ENCODE peak calls at places on chromosomes 12 and 14, in seven cellular contexts. U, Q, G, Z, L, B and M are unnamed samples.
A peak's percentile ranks its signal among the peaks of the same experiment; 100 is the strongest.

GRCh38 chr14:82070753-82071152 is 537.1 kb upstream of the SEL1L start:
- DNase-seq in B (no peak), G (no peak), L (no peak), U (no peak), Z (no peak), Q (no peak), M (no peak)

GRCh38 chr12:7188557-7189397 is 709 bp upstream of the PEX5 start:
- DNase-seq in B (peak; percentile 44), L (peak; percentile 50), U (peak; percentile 69), Z (peak; percentile 61), Q (peak; percentile 60), G (peak; percentile 81), M (peak; percentile 12)

GRCh38 chr12:25701290-25701689 is 148.2 kb upstream of the LMNTD1 start:
- DNase-seq in L (no peak), U (no peak), Q (peak; percentile 1), B (no peak), Z (peak; percentile 80), G (no peak), M (no peak)

GRCh38 chr12:119786539-119786938 is 90.6 kb downstream of the CIT start:
- DNase-seq in B (no peak), G (no peak), Q (no peak), Z (no peak), U (no peak), L (no peak), M (no peak)

GRCh38 chr12:121009744-121010143 is 6.5 kb downstream of the C12orf43 start:
- DNase-seq in B (peak; percentile 63), G (peak; percentile 67), U (no peak), Q (peak; percentile 54), Z (peak; percentile 69), L (no peak), M (no peak)

GRCh38 chr14:53217283-53217994 is 64.3 kb upstream of the DDHD1 start:
- DNase-seq in B (peak; percentile 71), L (peak; percentile 46), U (no peak), G (peak; percentile 85), Q (peak; percentile 59), Z (peak; percentile 71), M (no peak)

GRCh38 chr14:103243764-103244737 is 90.0 kb upstream of the EIF5 start:
- DNase-seq in Z (no peak), G (no peak), Q (no peak), U (no peak), L (no peak), B (no peak), M (no peak)

GRCh38 chr14:67396381-67396965 is 15.5 kb downstream of the PLEK2 start:
- DNase-seq in B (no peak), U (no peak), Z (no peak), L (no peak), G (peak; percentile 14), Q (no peak), M (no peak)

GRCh38 chr12:9331218-9331626 is 123.0 kb upstream of the PZP start:
- DNase-seq in B (peak; percentile 33), L (peak; percentile 60), Q (peak; percentile 21), U (peak; percentile 60), Z (peak; percentile 59), G (peak; percentile 64), M (no peak)

GRCh38 chr14:29681308-29681707 is 246.3 kb downstream of the PRKD1 start:
- DNase-seq in Z (peak; percentile 19), B (no peak), U (no peak), Q (no peak), L (no peak), G (no peak), M (no peak)

GRCh38 chr12:43896496-43896895 is 60.6 kb downstream of the TMEM117 start:
- DNase-seq in G (no peak), B (no peak), L (no peak), Z (no peak), Q (no peak), U (no peak), M (no peak)

GRCh38 chr12:22687677-22688076 is 62.7 kb downstream of the ETNK1 start:
- DNase-seq in U (no peak), G (no peak), Z (peak; percentile 39), B (no peak), L (no peak), Q (no peak), M (no peak)

GRCh38 chr12:108129017-108129812 is at the start of gene WSCD2:
- DNase-seq in U (peak; percentile 55), G (peak; percentile 84), Q (peak; percentile 32), B (peak; percentile 5), L (no peak), Z (peak; percentile 30), M (no peak)

GRCh38 chr12:84913151-84913550 is 552 bp upstream of the SLC6A15 start:
- DNase-seq in Z (no peak), U (no peak), Q (no peak), B (no peak), G (peak; percentile 23), L (no peak), M (no peak)

GRCh38 chr14:21990116-21990515 is 316.5 kb upstream of the OR4E1 start:
- DNase-seq in Z (peak; percentile 50), L (no peak), Q (no peak), U (no peak), B (no peak), G (peak; percentile 28), M (no peak)

GRCh38 chr12:32116897-32117296 is 10.2 kb downstream of the BICD1 start:
- DNase-seq in U (no peak), B (no peak), Z (peak; percentile 51), G (no peak), Q (no peak), L (no peak), M (peak; percentile 12)

GRCh38 chr12:131703161-131703560 is 7.7 kb upstream of the SFSWAP start:
- DNase-seq in Z (no peak), Q (no peak), L (no peak), U (no peak), G (no peak), B (no peak), M (no peak)

GRCh38 chr14:104793703-104793959 is 1.9 kb downstream of the AKT1 start:
- DNase-seq in Q (no peak), U (no peak), B (no peak), L (no peak), G (no peak), Z (no peak), M (no peak)

GRCh38 chr12:22310276-22310675 is 24.2 kb downstream of the ST8SIA1 start:
- DNase-seq in L (no peak), G (peak; percentile 23), B (no peak), Q (no peak), U (no peak), Z (no peak), M (no peak)

GRCh38 chr14:95559203-95559602 is 24.4 kb downstream of the GLRX5 start:
- DNase-seq in Q (no peak), U (no peak), G (no peak), L (no peak), B (peak; percentile 62), Z (no peak), M (no peak)

GRCh38 chr14:36512585-36513003 is 7.4 kb downstream of the NKX2-1 start:
- DNase-seq in U (no peak), Q (no peak), B (no peak), G (no peak), L (no peak), Z (no peak), M (no peak)

GRCh38 chr12:74794522-74794921 is 256.9 kb downstream of the ATXN7L3B start:
- DNase-seq in Q (no peak), L (no peak), G (no peak), B (no peak), U (no peak), Z (peak; percentile 47), M (no peak)

GRCh38 chr14:62655161-62655560 is 390.1 kb downstream of the KCNH5 start:
- DNase-seq in U (no peak), G (no peak), L (no peak), Q (no peak), Z (no peak), B (no peak), M (no peak)

DNA sequence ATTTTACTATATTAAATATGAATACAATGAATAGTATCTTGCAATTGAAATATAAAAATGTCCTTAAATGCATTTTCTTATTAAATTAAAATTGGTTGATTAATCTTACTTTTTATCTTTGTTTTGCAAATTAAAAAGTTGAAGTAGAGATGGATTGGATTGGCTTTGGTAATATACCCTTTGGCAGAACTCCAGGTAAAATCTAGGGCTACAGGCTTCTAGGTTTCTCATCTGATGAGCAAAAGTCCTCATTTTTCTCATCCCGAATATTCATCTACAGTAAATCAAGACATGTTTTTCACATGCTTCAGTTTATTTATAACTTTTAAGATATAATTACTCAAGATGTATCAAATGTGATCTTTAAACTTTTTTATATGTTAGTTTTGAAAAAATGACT is 2.2 kb downstream of the PTPRR start:
- DNase-seq in Z (no peak), B (no peak), G (no peak), L (no peak), U (no peak), Q (no peak), M (no peak)
- H3K27ac ChIP-seq in Z (no peak overlapping the region), B (no peak overlapping the region), G (no peak overlapping the region), L (no peak overlapping the region), U (no peak overlapping the region), Q (no peak overlapping the region), M (no peak overlapping the region)

DNA sequence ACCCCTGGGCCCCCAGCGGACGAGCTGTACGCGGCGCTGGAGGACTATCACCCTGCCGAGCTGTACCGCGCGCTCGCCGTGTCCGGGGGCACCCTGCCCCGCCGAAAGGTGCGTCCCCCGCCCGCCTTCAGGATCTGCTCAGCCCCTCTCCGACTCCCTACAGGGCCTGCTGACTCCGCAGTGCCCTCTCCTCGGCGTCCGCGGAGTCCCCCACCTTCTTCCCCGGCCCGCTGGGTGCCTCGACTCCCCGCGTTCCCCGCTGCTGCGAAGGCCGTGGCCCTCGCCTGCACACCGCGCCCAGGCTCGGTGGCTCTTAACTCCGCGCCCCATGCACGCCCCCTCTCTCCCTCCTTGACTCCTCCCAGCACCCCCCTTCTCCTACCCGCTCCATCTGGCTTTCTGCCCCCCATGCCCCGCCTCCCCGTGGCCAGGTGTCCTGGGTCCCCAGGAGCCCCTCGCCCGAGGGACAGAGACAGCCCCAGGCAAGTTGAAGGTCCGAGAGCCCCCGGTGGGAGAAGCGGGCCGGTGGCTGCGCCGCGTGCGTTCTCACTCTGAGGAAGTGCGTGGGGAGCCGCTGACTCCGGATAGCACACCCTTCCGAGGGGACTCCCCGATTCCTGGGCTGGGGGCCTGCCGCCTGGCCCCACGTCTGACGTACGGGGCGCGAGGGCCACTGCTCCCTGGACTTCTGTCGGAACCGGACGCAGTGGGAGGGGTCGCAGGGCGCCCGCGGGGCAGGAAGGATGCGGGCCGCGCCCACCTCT is 594 bp downstream of the TAMALIN start:
- DNase-seq in Q (no peak), Z (no peak), L (peak; percentile 36), B (no peak), U (no peak), G (no peak), M (no peak)
- H3K27ac ChIP-seq in Q (no peak overlapping the region), Z (no peak overlapping the region), L (peak overlapping the region; percentile 75), B (peak overlapping the region; percentile 59), U (peak overlapping the region; percentile 91), G (no peak overlapping the region), M (no peak overlapping the region)

GRCh38 chr12:122963928-122964240 is 2.4 kb downstream of the ABCB9 start:
- DNase-seq in U (peak; percentile 78), L (no peak), B (peak; percentile 57), Z (no peak), Q (no peak), G (no peak), M (no peak)
- H3K27ac ChIP-seq in U (no peak overlapping the region), L (no peak overlapping the region), B (no peak overlapping the region), Z (no peak overlapping the region), Q (no peak overlapping the region), G (no peak overlapping the region), M (no peak overlapping the region)

DNA sequence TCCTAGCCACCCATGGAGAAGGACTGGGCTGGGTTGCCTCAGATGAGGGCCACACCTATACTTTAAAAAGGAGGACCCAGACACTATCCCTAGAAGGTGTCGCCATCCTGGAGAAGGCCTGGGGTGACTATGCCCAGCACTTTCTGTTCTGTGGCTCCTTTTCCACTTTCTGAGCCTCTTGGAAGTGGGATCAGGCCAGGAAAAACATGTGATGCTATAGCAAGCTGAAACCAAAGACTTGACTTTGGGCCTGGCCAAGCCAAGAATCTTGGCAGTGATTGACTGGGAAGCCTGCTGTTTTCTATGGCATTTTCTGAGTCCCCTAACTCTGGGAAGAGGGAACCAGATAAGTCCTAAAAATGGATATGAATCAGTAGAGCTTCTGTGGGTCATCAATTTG is 332.3 kb downstream of the ZFP36L1 start:
- DNase-seq in Z (no peak), U (no peak), B (no peak), Q (no peak), G (no peak), L (no peak), M (no peak)
- H3K27ac ChIP-seq in Z (no peak overlapping the region), U (peak overlapping the region; percentile 78), B (no peak overlapping the region), Q (peak overlapping the region; percentile 85), G (no peak overlapping the region), L (no peak overlapping the region), M (peak overlapping the region; percentile 93)